ENCODE peak calls at places on chromosomes 5 and 9, in eight cellular contexts. S, P, E, I, O, Y, Z and Q are unnamed samples.

GRCh38 chr5:92337772-92338234 is 954.7 kb upstream of the ARRDC3 start:
- DNase-seq in S (peak), P (no peak), E (no peak), I (peak), O (peak), Y (peak), Z (no peak), Q (no peak)

GRCh38 chr9:73543727-73544126 is 392.1 kb downstream of the ANXA1 start:
- DNase-seq in S (no peak), P (no peak), E (no peak), I (no peak), O (no peak), Y (no peak), Z (no peak), Q (no peak)

GRCh38 chr5:77163453-77163852 is 47.0 kb upstream of the PDE8B start:
- DNase-seq in S (no peak), P (no peak), E (no peak), I (no peak), O (no peak), Y (no peak), Z (no peak), Q (no peak)

GRCh38 chr5:73388371-73388684 is 60.2 kb downstream of the FOXD1 start:
- DNase-seq in S (no peak), P (no peak), E (no peak), I (peak), O (peak), Y (peak), Z (no peak), Q (no peak)

GRCh38 chr5:170411100-170411499 is 21.9 kb upstream of the KCNMB1 start:
- DNase-seq in S (no peak), P (no peak), E (no peak), I (no peak), O (no peak), Y (no peak), Z (no peak), Q (no peak)

GRCh38 chr9:87676976-87677775 is 48.7 kb upstream of the CTSL start:
- DNase-seq in S (no peak), P (no peak), E (no peak), I (peak), O (peak), Y (peak), Z (no peak), Q (peak)

GRCh38 chr5:56479701-56480304 is 246.7 kb upstream of the ANKRD55 start:
- DNase-seq in S (no peak), P (no peak), E (no peak), I (no peak), O (peak), Y (no peak), Z (no peak), Q (no peak)

GRCh38 chr9:127921592-127922120 is 4.8 kb upstream of the ST6GALNAC4 start:
- DNase-seq in S (peak), P (peak), E (peak), I (no peak), O (no peak), Y (peak), Z (peak), Q (no peak)

GRCh38 chr9:1708215-1708614 is 306.9 kb upstream of the SMARCA2 start:
- DNase-seq in S (no peak), P (no peak), E (no peak), I (no peak), O (no peak), Y (no peak), Z (no peak), Q (no peak)

GRCh38 chr9:1718836-1719235 is 296.3 kb upstream of the SMARCA2 start:
- DNase-seq in S (no peak), P (no peak), E (no peak), I (no peak), O (no peak), Y (no peak), Z (no peak), Q (no peak)

GRCh38 chr9:1709347-1709746 is 305.8 kb upstream of the SMARCA2 start:
- DNase-seq in S (no peak), P (no peak), E (no peak), I (peak), O (no peak), Y (no peak), Z (no peak), Q (no peak)

GRCh38 chr9:1707291-1707690 is 307.9 kb upstream of the SMARCA2 start:
- DNase-seq in S (no peak), P (no peak), E (no peak), I (no peak), O (no peak), Y (no peak), Z (no peak), Q (no peak)

DNA sequence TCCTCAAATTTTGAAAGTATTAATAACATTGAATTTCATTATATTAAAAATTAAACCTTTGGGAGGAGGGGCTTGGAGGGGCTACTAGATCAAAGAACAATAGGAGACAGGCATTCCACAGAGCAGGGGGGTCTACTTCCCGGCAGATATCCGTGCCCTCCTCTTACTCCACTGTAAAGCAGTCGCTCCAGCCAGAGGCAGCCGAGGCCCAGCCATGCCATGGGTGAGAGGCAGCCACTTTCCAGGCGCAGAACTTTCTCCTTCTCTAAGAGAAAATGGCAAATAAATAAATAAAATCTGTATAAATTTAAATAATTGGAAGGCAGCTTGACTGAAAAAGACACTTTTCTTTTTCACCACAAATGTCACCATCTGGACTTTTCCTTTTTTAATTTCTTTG is 302.3 kb upstream of the SMARCA2 start:
- DNase-seq in S (no peak), P (no peak), E (no peak), I (no peak), O (no peak), Y (no peak), Z (no peak), Q (no peak)
- TF ChIP-seq CTCF in S (no peak), P (no peak), E (no peak), I (no peak), O (no peak), Y (no peak), Z (no peak), Q (no peak)

GRCh38 chr5:43231977-43232376 is 40.0 kb downstream of the NIM1K start:
- DNase-seq in S (no peak), P (no peak), E (no peak), I (peak), O (no peak), Y (peak), Z (no peak), Q (no peak)
- TF ChIP-seq CTCF in S (peak), P (no peak), E (peak), I (no peak), O (no peak), Y (no peak), Z (no peak), Q (no peak)

GRCh38 chr5:60674251-60674650 is 25.7 kb downstream of the DEPDC1B start:
- DNase-seq in S (no peak), P (no peak), E (no peak), I (no peak), O (no peak), Y (no peak), Z (no peak), Q (no peak)
- TF ChIP-seq CTCF in S (no peak), P (no peak), E (no peak), I (no peak), O (no peak), Y (no peak), Z (no peak), Q (no peak)

DNA sequence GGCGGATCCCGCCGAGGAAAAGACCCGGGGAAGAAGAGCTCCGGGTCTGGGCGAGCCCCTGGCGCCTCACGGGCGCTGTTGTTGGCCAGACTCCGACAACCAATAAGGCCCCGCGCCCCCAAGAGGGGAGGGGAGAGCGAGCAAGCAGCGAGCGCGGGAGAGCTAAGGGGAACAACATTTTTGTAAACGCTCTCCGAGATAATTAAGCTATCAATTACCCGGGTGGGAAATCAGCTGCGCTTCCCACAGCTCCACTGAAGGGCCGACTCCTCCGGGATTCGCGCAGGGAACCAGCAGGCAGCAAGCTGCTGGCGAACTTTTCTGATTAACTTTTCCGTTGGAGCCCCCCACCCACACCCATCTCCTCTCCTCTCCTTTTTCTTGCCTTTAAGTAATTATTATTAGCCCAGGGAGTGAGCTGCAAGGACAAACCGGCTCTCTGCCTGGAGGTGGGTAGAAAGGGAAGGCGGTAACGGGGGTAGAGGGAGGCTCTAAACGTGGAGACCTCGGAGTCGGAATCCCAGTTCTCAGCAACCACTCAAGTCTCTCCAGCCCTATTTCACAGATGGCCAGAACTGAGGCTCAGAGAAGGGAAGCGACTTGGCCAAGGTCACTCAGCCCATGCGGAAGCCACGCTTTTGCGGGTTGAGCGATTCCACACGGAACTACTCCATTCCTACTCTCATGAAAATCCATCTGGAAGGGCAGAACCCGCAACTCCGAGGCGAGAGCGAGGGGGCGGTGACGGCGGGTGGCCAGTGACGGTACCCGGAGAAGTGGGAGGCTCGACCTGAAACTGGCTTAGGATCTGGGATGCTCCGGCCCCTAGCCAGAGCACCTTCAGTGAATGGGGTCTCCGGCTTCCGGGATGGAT is 1.3 kb downstream of the ASTN2 start:
- DNase-seq in S (peak), P (no peak), E (no peak), I (no peak), O (no peak), Y (no peak), Z (no peak), Q (no peak)
- TF ChIP-seq CTCF in S (no peak), P (no peak), E (no peak), I (no peak), O (no peak), Y (no peak), Z (no peak), Q (peak)

GRCh38 chr9:134641173-134641985 is at the start of gene COL5A1:
- DNase-seq in S (peak), P (peak), E (peak), I (peak), O (peak), Y (peak), Z (peak), Q (peak)
- TF ChIP-seq CTCF in S (no peak), P (peak), E (peak), I (no peak), O (no peak), Y (peak), Z (no peak), Q (peak)